ENCODE peak calls at places on chromosomes 6 and 20, in four cellular contexts. O is KBM-7, T is ACHN, P is naive B cell. Z is an unnamed sample.

GRCh38 chr6:44284867-44285266 is 14.6 kb downstream of the TMEM151B start:
- DNase-seq in O (no peak), T (no peak), P (no peak), Z (no peak)

GRCh38 chr6:97440590-97441176 is 157.7 kb upstream of the MMS22L start:
- DNase-seq in O (peak), T (peak), P (no peak), Z (no peak)

GRCh38 chr6:153032255-153032882 is 29.9 kb upstream of the MTRF1L start:
- DNase-seq in O (peak), T (peak), P (no peak), Z (no peak)

GRCh38 chr6:8066108-8066507 is 1.9 kb upstream of the BLOC1S5 start:
- DNase-seq in O (no peak), T (peak), P (no peak), Z (no peak)

GRCh38 chr6:163094881-163095280 is 319.6 kb upstream of the QKI start:
- DNase-seq in O (no peak), T (no peak), P (no peak), Z (no peak)

GRCh38 chr20:32544893-32545840 is 40.0 kb downstream of the NOL4L start:
- DNase-seq in O (no peak), T (no peak), P (no peak), Z (no peak)

GRCh38 chr6:31877651-31878161 is 1.1 kb downstream of the SLC44A4 start:
- DNase-seq in O (no peak), T (no peak), P (no peak), Z (no peak)

GRCh38 chr6:137647762-137648412 is 153.7 kb upstream of the OLIG3 start:
- DNase-seq in O (no peak), T (no peak), P (no peak), Z (no peak)

GRCh38 chr6:136956590-136957573 is 34.8 kb downstream of the SLC35D3 start:
- DNase-seq in O (peak), T (no peak), P (no peak), Z (no peak)

GRCh38 chr6:144095134-144096002 is at the start of gene SF3B5:
- DNase-seq in O (peak), T (peak), P (peak), Z (peak)

GRCh38 chr20:8139899-8140298 is 7.8 kb downstream of the PLCB1 start:
- DNase-seq in O (no peak), T (no peak), P (no peak), Z (no peak)

GRCh38 chr6:105210932-105211531 is 31.2 kb upstream of the POPDC3 start:
- DNase-seq in O (no peak), T (no peak), P (no peak), Z (no peak)

GRCh38 chr6:37173573-37174195 is 3.7 kb downstream of the PIM1 start:
- DNase-seq in O (no peak), T (no peak), P (no peak), Z (no peak)

GRCh38 chr20:1820137-1821074 is 74.8 kb upstream of the SIRPA start:
- DNase-seq in O (no peak), T (no peak), P (no peak), Z (no peak)

GRCh38 chr6:38509713-38510112 is 130.0 kb downstream of the BTBD9 start:
- DNase-seq in O (no peak), T (no peak), P (no peak), Z (no peak)

GRCh38 chr20:33650753-33651561 is 11.2 kb upstream of the C20orf144 start:
- DNase-seq in O (no peak), T (no peak), P (no peak), Z (no peak)

GRCh38 chr6:89022747-89023289 is 57.7 kb upstream of the PNRC1 start:
- DNase-seq in O (no peak), T (peak), P (no peak), Z (no peak)

GRCh38 chr6:23027281-23027680 is 457.9 kb downstream of the HDGFL1 start:
- DNase-seq in O (no peak), T (no peak), P (no peak), Z (no peak)

GRCh38 chr6:47400581-47400980 is 77.0 kb upstream of the CD2AP start:
- DNase-seq in O (no peak), T (no peak), P (no peak), Z (no peak)

Z was measured in GM12864.